ENCODE peak calls at places on chromosomes 5 and 9, in seven cellular contexts. K, I, F, R, U, B and P are unnamed samples.

GRCh38 chr9:78029601-78030552 is 1.7 kb downstream of the GNAQ start:
- DNase-seq in K (peak; percentile 64), I (no peak), F (no peak), R (peak; percentile 41), U (peak; percentile 47), B (no peak), P (peak; percentile 51)

GRCh38 chr9:125601986-125602385 is 105.0 kb downstream of the MAPKAP1 start:
- DNase-seq in K (no peak), I (no peak), F (no peak), R (no peak), U (no peak), B (no peak), P (no peak)

GRCh38 chr9:398085-398484 is 183.4 kb downstream of the DOCK8 start:
- DNase-seq in K (no peak), I (no peak), F (no peak), R (no peak), U (no peak), B (no peak), P (no peak)

GRCh38 chr5:53376853-53377252 is 103.6 kb upstream of the FST start:
- DNase-seq in K (no peak), I (no peak), F (no peak), R (no peak), U (no peak), B (no peak), P (no peak)

GRCh38 chr9:124835026-124835501 is 18.2 kb upstream of the WDR38 start:
- DNase-seq in K (peak; percentile 89), I (no peak), F (no peak), R (no peak), U (no peak), B (peak; percentile 89), P (peak; percentile 94)

GRCh38 chr5:577800-578199 is 34.3 kb upstream of the CEP72 start:
- DNase-seq in K (no peak), I (no peak), F (no peak), R (no peak), U (no peak), B (no peak), P (no peak)

GRCh38 chr9:128902351-128903078 is 18.3 kb upstream of the PHYHD1 start:
- DNase-seq in K (no peak), I (peak; percentile 90), F (no peak), R (peak; percentile 82), U (peak; percentile 66), B (peak; percentile 66), P (no peak)

GRCh38 chr5:140143521-140144258 is 18.0 kb downstream of the IGIP start:
- DNase-seq in K (no peak), I (no peak), F (no peak), R (no peak), U (no peak), B (no peak), P (no peak)

GRCh38 chr5:81749186-81749561 is 1.7 kb downstream of the SSBP2 start:
- DNase-seq in K (peak; percentile 52), I (no peak), F (no peak), R (peak; percentile 35), U (no peak), B (no peak), P (peak; percentile 42)

GRCh38 chr5:94745786-94746730 is 127.6 kb downstream of the SLF1 start:
- DNase-seq in K (peak; percentile 38), I (peak; percentile 71), F (peak; percentile 56), R (no peak), U (no peak), B (no peak), P (peak; percentile 40)

GRCh38 chr5:175922192-175922885 is 45.8 kb downstream of the THOC3 start:
- DNase-seq in K (peak; percentile 93), I (no peak), F (no peak), R (no peak), U (no peak), B (no peak), P (peak; percentile 74)

GRCh38 chr5:150103678-150104549 is 17.6 kb upstream of the CSF1R start:
- DNase-seq in K (no peak), I (no peak), F (no peak), R (no peak), U (no peak), B (peak; percentile 25), P (no peak)

GRCh38 chr5:2017540-2018389 is 135.0 kb upstream of the IRX4 start:
- DNase-seq in K (peak; percentile 23), I (peak; percentile 49), F (no peak), R (peak; percentile 55), U (no peak), B (no peak), P (peak; percentile 41)

GRCh38 chr5:56161927-56162326 is 71.2 kb downstream of the ANKRD55 start:
- DNase-seq in K (no peak), I (no peak), F (no peak), R (no peak), U (no peak), B (no peak), P (no peak)

GRCh38 chr5:152505442-152506042 is 100.5 kb upstream of the NMUR2 start:
- DNase-seq in K (peak; percentile 45), I (peak; percentile 73), F (no peak), R (peak; percentile 37), U (no peak), B (peak; percentile 68), P (peak; percentile 58)

GRCh38 chr5:37665272-37665671 is 174.6 kb downstream of the GDNF start:
- DNase-seq in K (no peak), I (no peak), F (no peak), R (no peak), U (no peak), B (no peak), P (peak; percentile 46)

GRCh38 chr5:5313081-5313736 is 109.3 kb upstream of the ICE1 start:
- DNase-seq in K (no peak), I (no peak), F (no peak), R (no peak), U (no peak), B (no peak), P (no peak)

GRCh38 chr5:153135416-153135815 is 355.1 kb upstream of the GRIA1 start:
- DNase-seq in K (no peak), I (no peak), F (no peak), R (no peak), U (no peak), B (no peak), P (peak; percentile 3)

GRCh38 chr9:81685763-81686613 is 3.4 kb downstream of the TLE1 start:
- DNase-seq in K (peak; percentile 56), I (peak; percentile 30), F (no peak), R (no peak), U (no peak), B (no peak), P (peak; percentile 57)

GRCh38 chr5:41176952-41177351 is 36.4 kb downstream of the C6 start:
- DNase-seq in K (peak; percentile 70), I (no peak), F (no peak), R (no peak), U (no peak), B (no peak), P (peak; percentile 89)

GRCh38 chr9:108834959-108835696 is 20.7 kb downstream of the ACTL7B start:
- DNase-seq in K (no peak), I (no peak), F (no peak), R (no peak), U (no peak), B (no peak), P (peak; percentile 10)

GRCh38 chr5:168324864-168325615 is 33.6 kb downstream of the WWC1 start:
- DNase-seq in K (no peak), I (no peak), F (no peak), R (no peak), U (no peak), B (peak; percentile 61), P (no peak)

GRCh38 chr5:168327451-168327850 is 36.0 kb downstream of the WWC1 start:
- DNase-seq in K (no peak), I (no peak), F (no peak), R (no peak), U (no peak), B (no peak), P (no peak)

GRCh38 chr5:168327994-168328393 is 36.5 kb downstream of the WWC1 start:
- DNase-seq in K (peak; percentile 53), I (no peak), F (no peak), R (no peak), U (no peak), B (no peak), P (no peak)

GRCh38 chr5:168328804-168329203 is 37.4 kb downstream of the WWC1 start:
- DNase-seq in K (no peak), I (peak; percentile 82), F (peak; percentile 39), R (no peak), U (no peak), B (peak; percentile 53), P (no peak)

DNA sequence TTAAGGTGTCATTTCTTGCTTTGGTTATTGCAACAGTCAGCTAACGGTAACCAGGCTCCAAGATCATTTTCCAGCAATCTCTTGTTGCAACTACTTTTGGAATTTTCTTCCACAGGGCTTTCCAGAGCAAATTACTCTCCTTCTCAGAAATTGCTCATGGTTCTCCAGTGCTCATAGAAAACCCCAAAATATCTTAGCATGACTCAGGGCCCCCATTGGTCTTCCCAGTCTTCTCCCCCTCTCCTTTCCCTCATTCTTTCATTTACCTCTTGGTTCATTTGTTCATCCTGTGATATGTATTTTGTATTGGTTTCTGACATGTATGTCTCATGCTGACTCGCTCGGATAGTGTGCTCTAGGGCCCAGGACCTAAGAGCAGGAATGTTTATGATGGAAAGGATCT is 35.6 kb downstream of the WWC1 start:
- DNase-seq in K (peak; percentile 60), I (no peak), F (no peak), R (no peak), U (no peak), B (no peak), P (no peak)
- H3K4me3 ChIP-seq in K (no peak overlapping the region), I (no peak overlapping the region), F (no peak overlapping the region), R (no peak overlapping the region), U (no peak overlapping the region), B (no peak overlapping the region), P (no peak overlapping the region)

GRCh38 chr5:26329562-26330189 is 708.7 kb downstream of the CDH9 start:
- DNase-seq in K (no peak), I (no peak), F (no peak), R (no peak), U (no peak), B (no peak), P (no peak)
- TF ChIP-seq CTCF in K (peak; percentile 2), I (no peak), F (no peak), R (peak; percentile 20), U (peak; percentile 24), B (no peak), P (peak; percentile 12)

GRCh38 chr5:97043511-97043910 is 98.9 kb downstream of the LIX1 start:
- DNase-seq in K (no peak), I (no peak), F (no peak), R (no peak), U (no peak), B (no peak), P (no peak)
- H3K4me3 ChIP-seq in K (no peak overlapping the region), I (no peak overlapping the region), F (no peak overlapping the region), R (no peak overlapping the region), U (no peak overlapping the region), B (no peak overlapping the region), P (no peak overlapping the region)

GRCh38 chr5:73339165-73339564 is 109.4 kb downstream of the FOXD1 start:
- DNase-seq in K (no peak), I (no peak), F (no peak), R (no peak), U (no peak), B (no peak), P (no peak)

GRCh38 chr5:73333944-73334703 is 114.5 kb downstream of the FOXD1 start:
- DNase-seq in K (no peak), I (no peak), F (no peak), R (no peak), U (no peak), B (no peak), P (no peak)

GRCh38 chr5:73338201-73339126 is 110.1 kb downstream of the FOXD1 start:
- DNase-seq in K (peak; percentile 74), I (no peak), F (no peak), R (no peak), U (no peak), B (no peak), P (peak; percentile 36)

GRCh38 chr5:73337586-73337985 is 111.0 kb downstream of the FOXD1 start:
- DNase-seq in K (no peak), I (no peak), F (no peak), R (no peak), U (no peak), B (no peak), P (no peak)

GRCh38 chr5:73336366-73336765 is 112.2 kb downstream of the FOXD1 start:
- DNase-seq in K (peak; percentile 46), I (no peak), F (no peak), R (no peak), U (no peak), B (no peak), P (peak; percentile 18)
- TF ChIP-seq CTCF in K (no peak), I (no peak), F (no peak), R (no peak), U (no peak), B (no peak), P (no peak)